ENCODE peak calls at places on chromosomes 13 and 19, in four cellular contexts. U, P, T and L are unnamed samples.

GRCh38 chr19:1259873-1260748 is 9.0 kb upstream of the CIRBP start:
- DNase-seq in U (no peak), T (no peak), P (no peak), L (no peak)

GRCh38 chr19:30865481-30865880 is 483.8 kb downstream of the TSHZ3 start:
- DNase-seq in P (no peak), U (no peak), T (no peak), L (no peak)

GRCh38 chr19:17751103-17751911 is at the start of gene FCHO1:
- DNase-seq in P (no peak), T (peak; percentile 45), U (peak; percentile 84), L (peak; percentile 87)

GRCh38 chr19:4007836-4008539 is 452 bp downstream of the PIAS4 start:
- DNase-seq in P (peak; percentile 40), U (peak; percentile 42), T (peak; percentile 18), L (no peak)

GRCh38 chr19:5115771-5116202 is 146.9 kb downstream of the KDM4B start:
- DNase-seq in T (peak; percentile 66), P (no peak), U (no peak), L (no peak)

GRCh38 chr19:30391554-30392551 is 19.7 kb downstream of the ZNF536 start:
- DNase-seq in P (peak; percentile 29), U (no peak), T (no peak), L (no peak)

GRCh38 chr19:4744451-4745170 is 21.0 kb upstream of the DPP9 start:
- DNase-seq in P (no peak), T (no peak), U (peak; percentile 22), L (no peak)

GRCh38 chr13:41075034-41075433 is 13.7 kb downstream of the WBP4 start:
- DNase-seq in T (no peak), U (peak; percentile 37), P (no peak), L (no peak)

GRCh38 chr19:1266116-1266817 is 2.9 kb upstream of the CIRBP start:
- DNase-seq in T (peak; percentile 80), U (peak; percentile 96), P (peak; percentile 86), L (no peak)

GRCh38 chr19:19502808-19503602 is 12.3 kb downstream of the TSSK6 start:
- DNase-seq in U (no peak), T (no peak), P (no peak), L (no peak)

GRCh38 chr19:16042533-16043085 is 33.7 kb upstream of the TPM4 start:
- DNase-seq in P (no peak), U (no peak), T (no peak), L (no peak)

GRCh38 chr19:13102666-13103584 is at the start of gene LYL1:
- DNase-seq in U (peak; percentile 98), T (peak; percentile 45), P (peak; percentile 67), L (no peak)

GRCh38 chr13:90447735-90448103 is 899.8 kb upstream of the MIR17HG start:
- DNase-seq in P (no peak), T (no peak), U (no peak), L (no peak)

GRCh38 chr13:31001647-31002046 is 69.2 kb downstream of the TEX26 start:
- DNase-seq in P (no peak), U (no peak), T (peak; percentile 33), L (no peak)

GRCh38 chr19:55486971-55487883 is 1.0 kb upstream of the SSC5D start:
- DNase-seq in U (peak; percentile 55), T (peak; percentile 23), P (no peak), L (no peak)

GRCh38 chr13:88602786-88603777 is 931.9 kb downstream of the SLITRK5 start:
- DNase-seq in T (no peak), U (no peak), P (no peak), L (no peak)

GRCh38 chr19:7898967-7899366 is 4.7 kb upstream of the MAP2K7 start:
- DNase-seq in P (no peak), U (no peak), T (no peak), L (no peak)

GRCh38 chr19:19599190-19599535 is 19.3 kb downstream of the PBX4 start:
- DNase-seq in U (no peak), T (no peak), P (no peak), L (no peak)

GRCh38 chr19:38617764-38618589 is at the start of gene MAP4K1:
- DNase-seq in T (no peak), U (peak; percentile 14), P (peak; percentile 26), L (peak; percentile 88)

GRCh38 chr19:2578391-2578826 is 102.5 kb downstream of the GADD45B start:
- DNase-seq in P (peak; percentile 50), T (no peak), U (no peak), L (no peak)

GRCh38 chr19:31351212-31352193 is 2.3 kb upstream of the TSHZ3 start:
- DNase-seq in P (no peak), U (no peak), T (no peak), L (no peak)

GRCh38 chr19:13838943-13839192 is 38.1 kb upstream of the NANOS3 start:
- DNase-seq in U (peak; percentile 86), P (no peak), T (no peak), L (no peak)

GRCh38 chr19:16338470-16339360 is 14.1 kb downstream of the KLF2 start:
- DNase-seq in P (no peak), U (no peak), T (peak; percentile 28), L (peak; percentile 59)

GRCh38 chr19:58356236-58356970 is 3.1 kb upstream of the A1BG start:
- DNase-seq in U (no peak), T (no peak), P (peak; percentile 27), L (no peak)

GRCh38 chr19:13234518-13234917 is 84.3 kb downstream of the IER2 start:
- DNase-seq in U (peak; percentile 92), T (peak; percentile 42), P (peak; percentile 76), L (no peak)

GRCh38 chr19:29268721-29269483 is 56.0 kb upstream of the UQCRFS1 start:
- DNase-seq in T (no peak), P (peak; percentile 26), U (no peak), L (no peak)

GRCh38 chr13:32178763-32179162 is 136.4 kb downstream of the ZAR1L start:
- DNase-seq in T (no peak), P (no peak), U (no peak), L (no peak)

GRCh38 chr19:12331211-12331941 is 2.1 kb downstream of the ZNF563 start:
- DNase-seq in U (no peak), T (peak; percentile 96), P (peak; percentile 13), L (peak; percentile 82)

GRCh38 chr19:3683405-3683865 is 16.8 kb downstream of the PIP5K1C start:
- DNase-seq in T (no peak), U (peak; percentile 67), P (peak; percentile 67), L (no peak)

GRCh38 chr13:88919970-88920628 is 1248.9 kb downstream of the SLITRK5 start:
- DNase-seq in T (no peak), P (no peak), U (no peak), L (peak; percentile 12)

GRCh38 chr13:63408227-63409202 is 1992.9 kb upstream of the PCDH20 start:
- DNase-seq in T (no peak), P (no peak), U (no peak), L (no peak)

GRCh38 chr13:27022571-27023311 is 148.9 kb downstream of the USP12 start:
- DNase-seq in P (no peak), T (peak; percentile 90), U (peak; percentile 46), L (no peak)

GRCh38 chr13:20359335-20359734 is 127.2 kb upstream of the GJB6 start:
- DNase-seq in U (no peak), T (peak; percentile 32), P (no peak), L (no peak)

GRCh38 chr13:50893211-50893852 is 16.3 kb upstream of the RNASEH2B start:
- DNase-seq in P (no peak), T (no peak), U (no peak), L (no peak)

GRCh38 chr13:101706651-101707050 is 254.2 kb downstream of the ITGBL1 start:
- DNase-seq in P (no peak), U (no peak), T (peak; percentile 4), L (no peak)
- TF ChIP-seq NR2C2 in P (no peak), U (no peak), T (no peak), L (no peak)

DNA sequence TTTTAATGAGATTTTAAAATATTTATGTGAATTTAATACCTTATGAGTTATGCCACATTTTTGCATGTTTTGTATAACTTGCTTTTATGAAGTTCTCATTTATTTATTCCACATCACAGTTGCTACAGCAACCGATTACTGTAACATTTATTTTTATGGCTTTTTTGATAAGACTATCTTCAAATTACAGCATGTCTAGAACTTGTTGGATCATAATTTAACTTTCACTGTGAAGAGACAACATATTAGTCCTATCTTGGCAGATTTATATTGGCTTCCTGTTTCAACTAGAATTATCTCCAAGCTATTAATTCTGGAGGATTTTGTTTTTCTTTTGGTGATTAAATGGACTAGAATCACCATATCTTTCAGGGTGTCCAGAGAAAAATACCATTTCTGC is 793.7 kb upstream of the SLITRK5 start:
- DNase-seq in P (no peak), U (no peak), T (no peak), L (no peak)
- TF ChIP-seq NR2C2 in P (no peak), U (no peak), T (no peak), L (no peak)

DNA sequence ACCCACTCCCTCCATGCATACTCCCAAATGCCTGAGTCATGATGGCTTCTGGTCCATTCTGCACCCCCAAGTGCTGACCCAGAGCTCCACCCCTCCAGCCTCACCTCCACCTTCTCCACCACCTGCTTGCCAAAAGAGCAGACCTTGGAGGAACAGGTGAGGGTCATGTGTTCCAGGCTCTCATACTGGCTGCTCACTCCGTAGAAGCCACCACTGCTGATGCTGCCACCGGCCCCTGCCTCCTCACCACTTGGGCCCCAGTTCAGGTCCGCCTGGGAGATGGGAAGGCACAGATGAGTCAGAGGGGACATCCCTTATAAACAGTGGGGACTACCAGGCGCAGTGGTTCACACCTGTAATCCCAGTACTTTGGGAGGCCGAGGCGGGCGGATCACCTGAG is 7.9 kb downstream of the CD37 start:
- DNase-seq in T (no peak), P (no peak), U (no peak), L (no peak)
- TF ChIP-seq NR2C2 in T (no peak), P (no peak), U (no peak), L (no peak)

GRCh38 chr13:44549461-44549860 is 26.7 kb downstream of the TSC22D1 start:
- DNase-seq in T (no peak), P (no peak), U (no peak), L (no peak)
- TF ChIP-seq NR2C2 in T (no peak), P (no peak), U (no peak), L (no peak)

DNA sequence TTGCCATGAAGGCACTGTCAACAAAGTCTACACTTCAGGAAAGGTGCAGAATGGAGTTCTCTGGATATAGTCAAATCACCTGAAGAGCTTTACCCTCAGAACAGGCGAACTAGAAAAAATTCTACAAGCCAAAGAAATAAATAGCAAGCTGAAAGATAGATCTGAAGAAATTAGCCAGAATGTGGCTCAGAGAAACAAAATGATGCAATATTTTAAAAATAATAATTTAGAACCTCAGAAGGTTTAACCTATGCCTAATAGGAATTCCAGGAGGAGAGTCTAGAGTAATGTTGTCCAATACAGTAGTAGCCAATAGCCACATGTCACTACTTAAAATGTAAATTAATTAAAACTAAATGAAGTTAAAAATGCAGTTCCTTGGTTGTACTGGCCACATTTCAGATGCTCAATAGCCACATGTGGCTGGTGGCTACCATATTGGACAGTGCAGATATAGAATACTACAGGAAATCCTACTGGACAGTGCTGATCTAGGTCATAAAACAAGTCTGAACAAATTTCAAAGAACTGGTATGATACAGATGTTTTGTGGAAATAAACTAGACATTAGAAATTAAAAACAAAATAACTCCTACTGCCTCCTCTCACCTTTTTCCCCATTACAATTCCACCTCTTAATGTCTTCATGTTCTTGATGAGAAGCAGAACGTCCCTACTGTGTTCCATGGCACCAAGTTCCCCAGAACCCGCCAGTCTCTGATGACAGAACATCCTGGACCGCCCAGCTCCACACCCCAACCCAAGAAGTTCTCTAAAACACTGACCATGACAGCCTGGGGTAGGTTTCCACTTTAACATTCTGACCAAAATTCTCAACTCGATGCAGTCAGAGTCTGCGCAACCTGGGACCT is 639 bp upstream of the CDADC1 start:
- DNase-seq in U (no peak), T (no peak), P (no peak), L (no peak)
- TF ChIP-seq NR2C2 in U (no peak), T (no peak), P (no peak), L (no peak)